ENCODE peak calls at places on chromosomes 1 and 21, in seven cellular contexts. One of them, this sample, is unnamed.

GRCh38 chr1:229714964-229715603 is 89.0 kb downstream of the URB2 start:
- DNase-seq in A549: peak; percentile 28
- DNase-seq in NCI-H446: no peak
- DNase-seq in mammary epithelial cell: peak; percentile 32
- DNase-seq in hepatic stellate cell: no peak
- DNase-seq in stimulated activated CD4-positive, alpha-beta T cell treated with anti-CD3 and anti-CD28 coated beads, Interleukin-4, amount 100 ng/mL, for 1 hour: peak; percentile 26
- DNase-seq in GM03348: no peak
- DNase-seq in this sample: no peak

GRCh38 chr21:45542667-45543370 is 579 bp upstream of the SLC19A1 start:
- DNase-seq in A549: no peak
- DNase-seq in NCI-H446: no peak
- DNase-seq in mammary epithelial cell: no peak
- DNase-seq in hepatic stellate cell: no peak
- DNase-seq in stimulated activated CD4-positive, alpha-beta T cell treated with anti-CD3 and anti-CD28 coated beads, Interleukin-4, amount 100 ng/mL, for 1 hour: no peak
- DNase-seq in GM03348: no peak
- DNase-seq in this sample: no peak

GRCh38 chr1:92764116-92764515 is 20.8 kb downstream of the EVI5 start:
- DNase-seq in A549: no peak
- DNase-seq in NCI-H446: no peak
- DNase-seq in mammary epithelial cell: no peak
- DNase-seq in hepatic stellate cell: no peak
- DNase-seq in stimulated activated CD4-positive, alpha-beta T cell treated with anti-CD3 and anti-CD28 coated beads, Interleukin-4, amount 100 ng/mL, for 1 hour: no peak
- DNase-seq in GM03348: no peak
- DNase-seq in this sample: no peak

GRCh38 chr1:11982010-11982392 is 1.8 kb downstream of the MFN2 start:
- DNase-seq in A549: peak; percentile 69
- DNase-seq in NCI-H446: peak; percentile 13
- DNase-seq in mammary epithelial cell: no peak
- DNase-seq in hepatic stellate cell: peak; percentile 48
- DNase-seq in stimulated activated CD4-positive, alpha-beta T cell treated with anti-CD3 and anti-CD28 coated beads, Interleukin-4, amount 100 ng/mL, for 1 hour: no peak
- DNase-seq in GM03348: peak; percentile 52
- DNase-seq in this sample: no peak

GRCh38 chr1:150808851-150809250 is 791 bp upstream of the CTSK start:
- DNase-seq in A549: no peak
- DNase-seq in NCI-H446: no peak
- DNase-seq in mammary epithelial cell: no peak
- DNase-seq in hepatic stellate cell: no peak
- DNase-seq in stimulated activated CD4-positive, alpha-beta T cell treated with anti-CD3 and anti-CD28 coated beads, Interleukin-4, amount 100 ng/mL, for 1 hour: no peak
- DNase-seq in GM03348: peak; percentile 54
- DNase-seq in this sample: no peak

GRCh38 chr1:101142244-101142643 is 94.6 kb upstream of the S1PR1 start:
- DNase-seq in A549: no peak
- DNase-seq in NCI-H446: no peak
- DNase-seq in mammary epithelial cell: no peak
- DNase-seq in hepatic stellate cell: no peak
- DNase-seq in stimulated activated CD4-positive, alpha-beta T cell treated with anti-CD3 and anti-CD28 coated beads, Interleukin-4, amount 100 ng/mL, for 1 hour: no peak
- DNase-seq in GM03348: no peak
- DNase-seq in this sample: no peak

GRCh38 chr1:231603598-231604275 is 22.9 kb upstream of the DISC1 start:
- DNase-seq in A549: peak; percentile 57
- DNase-seq in NCI-H446: peak; percentile 81
- DNase-seq in mammary epithelial cell: peak; percentile 33
- DNase-seq in hepatic stellate cell: no peak
- DNase-seq in stimulated activated CD4-positive, alpha-beta T cell treated with anti-CD3 and anti-CD28 coated beads, Interleukin-4, amount 100 ng/mL, for 1 hour: no peak
- DNase-seq in GM03348: peak; percentile 72
- DNase-seq in this sample: peak; percentile 100

GRCh38 chr1:19750101-19750881 is 49.4 kb downstream of the TMCO4 start:
- DNase-seq in A549: no peak
- DNase-seq in NCI-H446: no peak
- DNase-seq in mammary epithelial cell: peak; percentile 32
- DNase-seq in hepatic stellate cell: peak; percentile 41
- DNase-seq in stimulated activated CD4-positive, alpha-beta T cell treated with anti-CD3 and anti-CD28 coated beads, Interleukin-4, amount 100 ng/mL, for 1 hour: no peak
- DNase-seq in GM03348: peak; percentile 51
- DNase-seq in this sample: no peak

This sample was measured in NCI-H1694.